ENCODE peak calls at places on chromosomes 3 and 15, in ten cellular contexts. E is effector memory CD8-positive, alpha-beta T cell; R is kidney tubule cell; F is tibial artery; I is anterior cingulate cortex; X is endothelial cell of umbilical vein; B is iPS DF 19.7; C is testis; M is EH; J is nucleus accumbens. Q is an unnamed sample.

GRCh38 chr15:88208305-88208704 is 48.2 kb downstream of the NTRK3 start:
- DNase-seq in E (no peak), R (no peak), F (no peak), I (no peak), X (no peak), B (no peak), C (no peak), M (no peak), J (no peak), Q (no peak)

GRCh38 chr15:58386081-58386480 is 45.7 kb upstream of the LIPC start:
- DNase-seq in E (no peak), R (no peak), F (no peak), I (no peak), X (no peak), B (no peak), C (no peak), M (no peak), J (no peak), Q (no peak)

GRCh38 chr15:63417721-63418120 is 36.1 kb upstream of the CA12 start:
- DNase-seq in E (no peak), R (no peak), F (no peak), I (no peak), X (no peak), B (no peak), C (no peak), M (no peak), J (no peak), Q (peak)

GRCh38 chr15:60898896-60899295 is 330.2 kb downstream of the RORA start:
- DNase-seq in E (no peak), R (no peak), F (no peak), I (no peak), X (no peak), B (no peak), C (no peak), M (no peak), J (no peak), Q (no peak)

GRCh38 chr3:120693439-120694172 is 11.6 kb upstream of the HGD start:
- DNase-seq in E (no peak), R (peak), F (no peak), I (no peak), X (peak), B (no peak), C (no peak), M (peak), J (no peak), Q (no peak)

GRCh38 chr3:75655501-75655904 is 8.6 kb upstream of the FRG2C start:
- DNase-seq in E (no peak), R (no peak), F (no peak), I (no peak), X (no peak), B (no peak), C (no peak), M (no peak), J (no peak), Q (no peak)

GRCh38 chr3:178059836-178060235 is 476.4 kb upstream of the KCNMB2 start:
- DNase-seq in E (no peak), R (peak), F (no peak), I (no peak), X (no peak), B (no peak), C (no peak), M (peak), J (no peak), Q (no peak)

GRCh38 chr3:65526656-65527055 is 512.1 kb downstream of the MAGI1 start:
- DNase-seq in E (no peak), R (peak), F (no peak), I (no peak), X (no peak), B (no peak), C (no peak), M (no peak), J (no peak), Q (no peak)

GRCh38 chr3:185984203-185984602 is 46.4 kb upstream of the TRA2B start:
- DNase-seq in E (no peak), R (no peak), F (no peak), I (no peak), X (no peak), B (no peak), C (no peak), M (no peak), J (no peak), Q (no peak)

GRCh38 chr3:194960446-194961032 is 274.9 kb downstream of the FAM43A start:
- DNase-seq in E (no peak), R (peak), F (no peak), I (no peak), X (no peak), B (no peak), C (no peak), M (no peak), J (no peak), Q (no peak)

GRCh38 chr15:87755226-87755625 is 501.3 kb downstream of the NTRK3 start:
- DNase-seq in E (no peak), R (peak), F (no peak), I (no peak), X (no peak), B (no peak), C (no peak), M (peak), J (no peak), Q (no peak)

GRCh38 chr3:31567036-31567435 is 34.3 kb downstream of the STT3B start:
- DNase-seq in E (peak), R (no peak), F (no peak), I (no peak), X (no peak), B (no peak), C (no peak), M (peak), J (no peak), Q (no peak)

GRCh38 chr3:186286114-186286513 is 75.9 kb downstream of the DGKG start:
- DNase-seq in E (no peak), R (no peak), F (no peak), I (no peak), X (no peak), B (no peak), C (no peak), M (peak), J (no peak), Q (no peak)

GRCh38 chr15:50358805-50359204 is 3.8 kb upstream of the GABPB1 start:
- DNase-seq in E (no peak), R (peak), F (no peak), I (no peak), X (peak), B (peak), C (peak), M (peak), J (no peak), Q (no peak)

GRCh38 chr3:128489860-128490649 is 2.9 kb downstream of the GATA2 start:
- DNase-seq in E (no peak), R (peak), F (peak), I (no peak), X (peak), B (no peak), C (no peak), M (peak), J (no peak), Q (no peak)

GRCh38 chr3:154181127-154181691 is 60.0 kb downstream of the ARHGEF26 start:
- DNase-seq in E (no peak), R (no peak), F (no peak), I (no peak), X (no peak), B (no peak), C (no peak), M (no peak), J (no peak), Q (no peak)

GRCh38 chr3:103889675-103890074 is 1454.9 kb downstream of the ZPLD1 start:
- DNase-seq in E (no peak), R (no peak), F (no peak), I (no peak), X (no peak), B (no peak), C (no peak), M (no peak), J (no peak), Q (no peak)

GRCh38 chr15:41969851-41970431 is 2.4 kb downstream of the EHD4 start:
- DNase-seq in E (peak), R (peak), F (peak), I (no peak), X (peak), B (no peak), C (no peak), M (peak), J (no peak), Q (no peak)